ENCODE peak calls at places on chromosomes 4 and X, in five cellular contexts. One of them, this sample, is unnamed. For H3K9me3, the result is how much of the 10 kb centered on the place peaks cover.

GRCh38 chrX:137052641-137053235 is 18.9 kb upstream of the GPR101 start:
- DNase-seq in fibroblast of lung: no peak
- DNase-seq in MM.1S: peak
- DNase-seq in hepatocyte: no peak
- DNase-seq in PC-9: no peak
- DNase-seq in this sample: no peak

GRCh38 chr4:88005086-88005485 is 2.3 kb upstream of the PKD2 start:
- DNase-seq in fibroblast of lung: peak
- DNase-seq in MM.1S: no peak
- DNase-seq in hepatocyte: no peak
- DNase-seq in PC-9: no peak
- DNase-seq in this sample: no peak

GRCh38 chr4:151319490-151319889 is 5.9 kb downstream of the SH3D19 start:
- DNase-seq in fibroblast of lung: no peak
- DNase-seq in MM.1S: no peak
- DNase-seq in hepatocyte: no peak
- DNase-seq in PC-9: no peak
- DNase-seq in this sample: no peak

GRCh38 chr4:66294626-66295025 is 624.3 kb upstream of the EPHA5 start:
- DNase-seq in fibroblast of lung: peak
- DNase-seq in MM.1S: no peak
- DNase-seq in hepatocyte: no peak
- DNase-seq in PC-9: no peak
- DNase-seq in this sample: no peak

GRCh38 chr4:145796338-145796737 is 116.4 kb downstream of the C4orf51 start:
- DNase-seq in fibroblast of lung: no peak
- DNase-seq in MM.1S: no peak
- DNase-seq in hepatocyte: no peak
- DNase-seq in PC-9: no peak
- DNase-seq in this sample: no peak

GRCh38 chr4:167652267-167652666 is 418.0 kb upstream of the SPOCK3 start:
- DNase-seq in fibroblast of lung: no peak
- DNase-seq in MM.1S: no peak
- DNase-seq in hepatocyte: no peak
- DNase-seq in PC-9: no peak
- DNase-seq in this sample: no peak

GRCh38 chr4:176778491-176778890 is 14.2 kb downstream of the VEGFC start:
- DNase-seq in fibroblast of lung: peak
- DNase-seq in MM.1S: no peak
- DNase-seq in hepatocyte: no peak
- DNase-seq in PC-9: peak
- DNase-seq in this sample: no peak

GRCh38 chrX:30196322-30196721 is 19.0 kb upstream of the MAGEB2 start:
- DNase-seq in fibroblast of lung: peak
- DNase-seq in MM.1S: peak
- DNase-seq in hepatocyte: peak
- DNase-seq in PC-9: no peak
- DNase-seq in this sample: no peak

GRCh38 chr4:173748353-173748752 is 218.3 kb upstream of the HAND2 start:
- DNase-seq in fibroblast of lung: no peak
- DNase-seq in MM.1S: peak
- DNase-seq in hepatocyte: peak
- DNase-seq in PC-9: no peak
- DNase-seq in this sample: no peak

GRCh38 chrX:52422884-52423283 is 54.1 kb downstream of the XAGE2 start:
- DNase-seq in fibroblast of lung: peak
- DNase-seq in MM.1S: no peak
- DNase-seq in hepatocyte: no peak
- DNase-seq in PC-9: no peak
- DNase-seq in this sample: no peak

GRCh38 chr4:3073158-3074077 is 920 bp downstream of the HTT-AS start:
- DNase-seq in fibroblast of lung: no peak
- DNase-seq in MM.1S: no peak
- DNase-seq in hepatocyte: no peak
- DNase-seq in PC-9: no peak
- DNase-seq in this sample: no peak

GRCh38 chr4:48153791-48154550 is 19.9 kb upstream of the TXK start:
- DNase-seq in fibroblast of lung: no peak
- DNase-seq in MM.1S: no peak
- DNase-seq in hepatocyte: no peak
- DNase-seq in PC-9: no peak
- DNase-seq in this sample: no peak

GRCh38 chr4:159105063-159105414 is 2.2 kb downstream of the RAPGEF2 start:
- DNase-seq in fibroblast of lung: peak
- DNase-seq in MM.1S: no peak
- DNase-seq in hepatocyte: peak
- DNase-seq in PC-9: no peak
- DNase-seq in this sample: no peak

GRCh38 chrX:16436348-16437188 is 213.4 kb upstream of the S100G start:
- DNase-seq in fibroblast of lung: peak
- DNase-seq in MM.1S: peak
- DNase-seq in hepatocyte: peak
- DNase-seq in PC-9: peak
- DNase-seq in this sample: peak

GRCh38 chr4:183478123-183478522 is 26.7 kb upstream of the ING2 start:
- DNase-seq in fibroblast of lung: no peak
- DNase-seq in MM.1S: no peak
- DNase-seq in hepatocyte: no peak
- DNase-seq in PC-9: no peak
- DNase-seq in this sample: no peak

GRCh38 chr4:1375051-1375721 is 28.2 kb downstream of the UVSSA start:
- DNase-seq in fibroblast of lung: no peak
- DNase-seq in MM.1S: no peak
- DNase-seq in hepatocyte: no peak
- DNase-seq in PC-9: no peak
- DNase-seq in this sample: no peak

GRCh38 chrX:136251042-136251991 is at the start of gene MAP7D3:
- DNase-seq in fibroblast of lung: peak
- DNase-seq in MM.1S: peak
- DNase-seq in hepatocyte: peak
- DNase-seq in PC-9: peak
- DNase-seq in this sample: peak

GRCh38 chrX:47181301-47181700 is 12.3 kb upstream of the UBA1 start:
- DNase-seq in fibroblast of lung: no peak
- DNase-seq in MM.1S: no peak
- DNase-seq in hepatocyte: no peak
- DNase-seq in PC-9: no peak
- DNase-seq in this sample: no peak

GRCh38 chr4:138981930-138982390 is 33.6 kb upstream of the NOCT start:
- DNase-seq in fibroblast of lung: peak
- DNase-seq in MM.1S: no peak
- DNase-seq in hepatocyte: peak
- DNase-seq in PC-9: peak
- DNase-seq in this sample: no peak

GRCh38 chrX:11241720-11242119 is 51.5 kb upstream of the AMELX start:
- DNase-seq in fibroblast of lung: no peak
- DNase-seq in MM.1S: no peak
- DNase-seq in hepatocyte: no peak
- DNase-seq in PC-9: no peak
- DNase-seq in this sample: no peak

GRCh38 chr4:86048426-86048825 is 311.4 kb downstream of the MAPK10 start:
- DNase-seq in fibroblast of lung: peak
- DNase-seq in MM.1S: no peak
- DNase-seq in hepatocyte: no peak
- DNase-seq in PC-9: no peak
- DNase-seq in this sample: no peak

GRCh38 chr4:184688447-184688846 is 38.9 kb downstream of the PRIMPOL start:
- DNase-seq in fibroblast of lung: peak
- DNase-seq in MM.1S: no peak
- DNase-seq in hepatocyte: peak
- DNase-seq in PC-9: peak
- DNase-seq in this sample: no peak

GRCh38 chr4:118968006-118968405 is 79.4 kb downstream of the SYNPO2 start:
- DNase-seq in fibroblast of lung: peak
- DNase-seq in MM.1S: peak
- DNase-seq in hepatocyte: peak
- DNase-seq in PC-9: peak
- DNase-seq in this sample: peak

GRCh38 chrX:40009890-40010289 is 87.9 kb downstream of the BCOR start:
- DNase-seq in fibroblast of lung: no peak
- DNase-seq in MM.1S: no peak
- DNase-seq in hepatocyte: no peak
- DNase-seq in PC-9: no peak
- DNase-seq in this sample: no peak

GRCh38 chr4:111066447-111066846 is 443.6 kb upstream of the PITX2 start:
- DNase-seq in fibroblast of lung: peak
- DNase-seq in MM.1S: no peak
- DNase-seq in hepatocyte: no peak
- DNase-seq in PC-9: no peak
- DNase-seq in this sample: no peak

GRCh38 chrX:122422547-122422946 is 761.5 kb upstream of the GRIA3 start:
- DNase-seq in fibroblast of lung: no peak
- DNase-seq in MM.1S: no peak
- DNase-seq in hepatocyte: no peak
- DNase-seq in PC-9: no peak
- DNase-seq in this sample: no peak

GRCh38 chr4:26150948-26151347 is 169.9 kb upstream of the RBPJ start:
- DNase-seq in fibroblast of lung: peak
- DNase-seq in MM.1S: no peak
- DNase-seq in hepatocyte: no peak
- DNase-seq in PC-9: no peak
- DNase-seq in this sample: no peak

GRCh38 chr4:147578057-147578476 is 39.1 kb upstream of the TMEM184C start:
- DNase-seq in fibroblast of lung: peak
- DNase-seq in MM.1S: no peak
- DNase-seq in hepatocyte: no peak
- DNase-seq in PC-9: peak
- DNase-seq in this sample: no peak

GRCh38 chr4:139777757-139778156 is 112.1 kb downstream of the MGST2 start:
- DNase-seq in fibroblast of lung: no peak
- DNase-seq in MM.1S: no peak
- DNase-seq in hepatocyte: no peak
- DNase-seq in PC-9: no peak
- DNase-seq in this sample: no peak

DNA sequence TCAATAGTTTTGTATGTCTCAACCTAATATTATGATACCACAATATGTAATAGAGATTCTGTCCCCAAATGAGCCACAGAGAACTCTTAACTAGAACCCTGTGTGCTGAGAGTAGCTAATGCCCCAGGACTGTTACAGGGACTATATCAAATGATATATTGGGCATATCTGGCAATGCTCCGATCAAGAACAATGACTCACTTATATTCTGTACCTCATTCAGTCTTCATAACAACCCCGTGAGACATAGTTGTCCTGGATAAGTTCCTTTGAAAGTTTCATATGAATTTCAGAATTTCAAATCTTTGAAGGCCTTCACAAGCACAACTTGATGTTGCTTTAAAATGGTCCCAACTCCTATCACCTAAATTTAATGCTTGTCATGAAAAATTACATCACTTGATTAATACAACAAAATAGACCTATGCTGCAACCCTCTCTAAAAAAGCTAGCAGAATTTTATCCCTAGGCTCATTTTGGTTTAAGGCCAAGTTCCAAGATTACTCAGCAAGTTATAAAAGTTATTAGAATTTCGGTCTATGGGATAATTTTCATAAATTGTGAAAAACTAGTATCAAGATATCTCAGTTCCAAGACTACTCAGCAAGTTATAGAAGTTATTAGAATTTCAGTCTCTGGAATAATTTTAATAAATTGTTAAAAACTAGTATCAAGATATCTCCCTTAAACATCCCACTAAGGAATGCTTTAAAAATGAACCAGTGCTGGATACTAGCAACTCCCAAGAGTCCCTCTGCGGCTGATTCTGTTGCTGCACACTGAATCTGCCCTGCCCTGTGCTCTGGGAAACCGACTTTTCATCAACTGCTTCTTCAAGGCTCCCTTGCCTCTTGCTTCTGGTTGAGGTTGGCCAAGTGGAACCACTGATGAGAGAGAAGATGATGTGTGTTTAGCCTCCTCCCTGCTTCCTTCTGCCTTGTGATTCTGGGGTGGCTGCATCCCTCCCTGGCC is 6.0 kb upstream of the ANXA3 start:
- DNase-seq in fibroblast of lung: peak
- DNase-seq in MM.1S: no peak
- DNase-seq in hepatocyte: no peak
- DNase-seq in PC-9: no peak
- DNase-seq in this sample: no peak
- H3K27ac ChIP-seq in fibroblast of lung: no peak
- H3K27ac ChIP-seq in MM.1S: no peak
- H3K27ac ChIP-seq in hepatocyte: no peak
- H3K27ac ChIP-seq in PC-9: no peak
- H3K27ac ChIP-seq in this sample: no peak

DNA sequence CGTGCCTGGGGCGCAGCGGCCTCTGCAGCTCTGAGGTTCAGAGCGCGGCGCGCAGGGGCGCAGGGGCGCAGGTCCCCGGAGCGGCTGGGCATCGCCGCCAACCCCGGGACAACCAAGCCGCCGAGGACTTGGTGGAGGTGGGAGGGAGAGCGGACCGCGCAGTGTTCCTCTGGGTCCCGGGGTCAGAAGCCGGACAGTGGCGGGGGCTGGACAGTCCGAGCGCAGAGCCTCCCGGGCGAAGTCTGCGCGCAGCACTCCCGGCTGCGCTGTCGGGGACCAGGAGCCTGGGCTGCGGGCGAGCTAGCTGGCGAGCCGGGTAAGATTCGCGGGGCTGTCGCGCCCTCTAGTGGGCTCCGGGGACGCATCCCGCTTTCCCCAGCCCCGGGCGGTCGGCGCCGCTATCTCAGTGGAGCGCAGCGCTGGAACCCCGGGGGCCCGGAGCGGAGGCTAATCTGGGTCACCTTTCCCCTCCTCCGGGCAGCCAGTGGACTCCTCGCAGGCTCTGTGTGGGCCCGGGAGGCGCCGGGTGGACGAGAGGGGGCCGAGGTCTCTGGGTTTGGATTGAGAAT is 4.1 kb downstream of the PDGFRA start:
- DNase-seq in fibroblast of lung: peak
- DNase-seq in MM.1S: peak
- DNase-seq in hepatocyte: peak
- DNase-seq in PC-9: no peak
- DNase-seq in this sample: no peak
- TF ChIP-seq EZH2 in fibroblast of lung: no peak
- TF ChIP-seq EZH2 in MM.1S: no peak
- TF ChIP-seq EZH2 in hepatocyte: no peak
- TF ChIP-seq EZH2 in PC-9: no peak
- TF ChIP-seq EZH2 in this sample: no peak

GRCh38 chrX:22533898-22534297 is 261.2 kb downstream of the CBLL2 start:
- DNase-seq in fibroblast of lung: no peak
- DNase-seq in MM.1S: no peak
- DNase-seq in hepatocyte: no peak
- DNase-seq in PC-9: no peak
- DNase-seq in this sample: no peak
- H3K9me3 ChIP-seq in fibroblast of lung: under half
- H3K9me3 ChIP-seq in MM.1S: under half
- H3K9me3 ChIP-seq in hepatocyte: under half
- H3K9me3 ChIP-seq in PC-9: under half
- H3K9me3 ChIP-seq in this sample: under half

GRCh38 chr4:134202136-134202535 is 547 bp upstream of the PABPC4L start:
- DNase-seq in fibroblast of lung: no peak
- DNase-seq in MM.1S: no peak
- DNase-seq in hepatocyte: no peak
- DNase-seq in PC-9: no peak
- DNase-seq in this sample: no peak

GRCh38 chr4:134202557-134202956 is 968 bp upstream of the PABPC4L start:
- DNase-seq in fibroblast of lung: peak
- DNase-seq in MM.1S: no peak
- DNase-seq in hepatocyte: no peak
- DNase-seq in PC-9: no peak
- DNase-seq in this sample: peak

GRCh38 chr4:134200811-134201215 is 776 bp downstream of the PABPC4L start:
- DNase-seq in fibroblast of lung: peak
- DNase-seq in MM.1S: no peak
- DNase-seq in hepatocyte: no peak
- DNase-seq in PC-9: no peak
- DNase-seq in this sample: peak

GRCh38 chr4:134201216-134202098 is at the start of gene PABPC4L:
- DNase-seq in fibroblast of lung: peak
- DNase-seq in MM.1S: no peak
- DNase-seq in hepatocyte: peak
- DNase-seq in PC-9: no peak
- DNase-seq in this sample: peak
- H3K27ac ChIP-seq in fibroblast of lung: peak
- H3K27ac ChIP-seq in MM.1S: no peak
- H3K27ac ChIP-seq in hepatocyte: peak
- H3K27ac ChIP-seq in PC-9: no peak
- H3K27ac ChIP-seq in this sample: peak